ENCODE peak calls at places on chromosomes 13 and 19, in six cellular contexts. Q is body of pancreas, N is aorta, V is breast epithelium, F is adrenal gland, E is cardiac muscle cell. G is an unnamed sample.
A peak's percentile ranks its signal among the peaks of the same experiment; 100 is the strongest.

GRCh38 chr19:18278521-18279265 is 2.7 kb downstream of the JUND start:
- DNase-seq in N (no peak), Q (peak; percentile 36), F (no peak), V (peak; percentile 76), E (no peak), G (no peak)

GRCh38 chr19:17794731-17795494 is at the start of gene B3GNT3:
- DNase-seq in F (no peak), V (peak; percentile 24), N (peak; percentile 83), Q (peak; percentile 87), E (peak; percentile 20), G (peak; percentile 49)

GRCh38 chr19:20278342-20278741 is 111.3 kb downstream of the ZNF486 start:
- DNase-seq in E (no peak), N (no peak), F (no peak), Q (no peak), V (peak; percentile 28), G (no peak)

GRCh38 chr13:76709851-76710250 is 176.4 kb downstream of the KCTD12 start:
- DNase-seq in E (no peak), Q (no peak), F (no peak), N (no peak), V (no peak), G (no peak)

GRCh38 chr13:41370736-41371135 is 59.7 kb downstream of the NAA16 start:
- DNase-seq in E (no peak), N (no peak), F (no peak), Q (no peak), V (no peak), G (no peak)

GRCh38 chr13:30792257-30793000 is 57.1 kb downstream of the ALOX5AP start:
- DNase-seq in V (peak; percentile 91), Q (peak; percentile 82), F (peak; percentile 84), E (no peak), N (peak; percentile 94), G (peak; percentile 58)

GRCh38 chr13:59842507-59842906 is 321.2 kb downstream of the DIAPH3 start:
- DNase-seq in Q (no peak), N (no peak), V (no peak), E (no peak), F (no peak), G (no peak)

GRCh38 chr19:38298841-38299680 is 5.0 kb upstream of the C19orf33 start:
- DNase-seq in Q (no peak), F (no peak), V (no peak), N (no peak), E (no peak), G (no peak)

GRCh38 chr13:42073683-42074082 is 25.2 kb downstream of the DGKH start:
- DNase-seq in F (no peak), Q (no peak), V (no peak), N (no peak), E (no peak), G (no peak)

GRCh38 chr19:18856385-18857126 is 24.8 kb downstream of the UPF1 start:
- DNase-seq in V (no peak), F (no peak), E (no peak), Q (no peak), N (no peak), G (peak; percentile 46)

GRCh38 chr13:110194456-110194855 is 112.5 kb downstream of the COL4A1 start:
- DNase-seq in Q (no peak), V (no peak), N (no peak), F (no peak), E (no peak), G (no peak)

GRCh38 chr13:92574499-92574898 is 652.1 kb upstream of the GPC6 start:
- DNase-seq in N (no peak), V (no peak), E (no peak), Q (no peak), F (no peak), G (no peak)

GRCh38 chr13:98939552-98940306 is 38.1 kb downstream of the DOCK9 start:
- DNase-seq in V (no peak), F (no peak), Q (no peak), N (no peak), E (no peak), G (no peak)

GRCh38 chr13:26961890-26962615 is 201.5 kb upstream of the GPR12 start:
- DNase-seq in F (no peak), Q (peak; percentile 90), V (no peak), E (no peak), N (no peak), G (peak; percentile 94)

GRCh38 chr19:585551-586110 is 4.0 kb upstream of the HCN2 start:
- DNase-seq in V (no peak), Q (no peak), N (no peak), F (peak; percentile 60), E (no peak), G (no peak)

GRCh38 chr19:13002389-13002898 is 7.2 kb downstream of the NFIX start:
- DNase-seq in V (peak; percentile 75), Q (no peak), N (peak; percentile 87), E (no peak), F (no peak), G (no peak)

GRCh38 chr19:51959791-51960190 is 26.8 kb downstream of the ZNF350 start:
- DNase-seq in Q (no peak), V (no peak), N (no peak), E (no peak), F (no peak), G (no peak)

GRCh38 chr19:39407644-39408391 is 1.2 kb downstream of the ZFP36 start:
- DNase-seq in Q (peak; percentile 70), F (no peak), V (peak; percentile 76), N (peak; percentile 90), E (no peak), G (no peak)

GRCh38 chr19:37778613-37779138 is 710 bp downstream of the ZNF573 start:
- DNase-seq in E (peak; percentile 12), N (no peak), V (no peak), F (no peak), Q (peak; percentile 3), G (peak; percentile 37)

GRCh38 chr13:108897955-108898354 is 268.5 kb downstream of the MYO16 start:
- DNase-seq in E (no peak), F (no peak), N (no peak), V (no peak), Q (no peak), G (no peak)

GRCh38 chr13:112961457-112962369 is 7.3 kb upstream of the MCF2L start:
- DNase-seq in V (no peak), E (no peak), N (peak; percentile 53), Q (no peak), F (no peak), G (no peak)

GRCh38 chr13:80006940-80007339 is 334.0 kb downstream of the SPRY2 start:
- DNase-seq in N (no peak), Q (no peak), E (no peak), V (no peak), F (no peak), G (no peak)

GRCh38 chr19:6126335-6126974 is 9.0 kb upstream of the ACSBG2 start:
- DNase-seq in V (no peak), E (peak; percentile 41), F (no peak), Q (peak; percentile 16), N (no peak), G (peak; percentile 65)

GRCh38 chr19:34711890-34712289 is 22.2 kb upstream of the ZNF181 start:
- DNase-seq in N (no peak), E (no peak), Q (no peak), F (no peak), V (no peak), G (no peak)
- H3K4me3 ChIP-seq in N (no peak overlapping the region), E (no peak overlapping the region), Q (no peak overlapping the region), F (no peak overlapping the region), V (no peak overlapping the region), G (no peak overlapping the region)

GRCh38 chr13:48252176-48252575 is 19.2 kb downstream of the ITM2B start:
- DNase-seq in E (no peak), Q (no peak), N (no peak), V (no peak), F (no peak), G (no peak)

GRCh38 chr13:48255954-48256353 is 22.9 kb downstream of the ITM2B start:
- DNase-seq in E (no peak), F (no peak), N (no peak), Q (no peak), V (no peak), G (no peak)

GRCh38 chr13:48258002-48258401 is 25.0 kb downstream of the ITM2B start:
- DNase-seq in E (no peak), Q (no peak), F (no peak), N (no peak), V (no peak), G (peak; percentile 43)

GRCh38 chr13:48253849-48254248 is 20.8 kb downstream of the ITM2B start:
- DNase-seq in N (no peak), E (no peak), Q (no peak), V (no peak), F (no peak), G (no peak)

DNA sequence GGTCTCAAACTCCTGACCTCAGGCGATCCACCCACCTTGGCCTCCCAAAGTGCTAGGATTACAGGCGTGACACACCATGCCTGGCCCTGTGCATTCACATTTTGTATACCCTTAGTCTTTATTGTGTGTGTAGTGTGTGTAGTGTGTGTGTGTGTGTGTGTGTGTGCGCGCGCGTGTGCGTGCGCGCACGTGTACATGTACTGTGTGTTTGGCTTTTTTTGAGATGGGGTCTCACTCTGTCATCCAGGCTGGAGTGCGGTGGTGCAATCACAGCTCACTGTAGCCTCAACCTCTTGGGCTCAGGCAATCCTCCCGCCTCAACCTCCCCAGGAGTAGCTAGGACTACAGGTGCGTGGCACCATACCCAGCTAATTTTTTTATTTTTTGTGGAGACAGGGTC is 22.1 kb downstream of the ITM2B start:
- DNase-seq in V (no peak), E (no peak), F (no peak), Q (no peak), N (no peak), G (no peak)
- H3K27me3 ChIP-seq in V (no peaks in the 10 kb centered on the region), E (no peaks in the 10 kb centered on the region), F (no peaks in the 10 kb centered on the region), Q (no peaks in the 10 kb centered on the region), N (no peaks in the 10 kb centered on the region), G (no peaks in the 10 kb centered on the region)

GRCh38 chr13:99984134-99984462 is 2.5 kb downstream of the ZIC2 start:
- DNase-seq in N (no peak), E (peak; percentile 1), V (no peak), Q (no peak), F (no peak), G (no peak)
- H3K4me3 ChIP-seq in N (no peak overlapping the region), E (no peak overlapping the region), V (no peak overlapping the region), Q (no peak overlapping the region), F (no peak overlapping the region), G (no peak overlapping the region)

GRCh38 chr19:33727331-33728028 is 69.2 kb upstream of the KCTD15 start:
- DNase-seq in N (no peak), F (no peak), V (no peak), E (no peak), Q (peak; percentile 20), G (no peak)

GRCh38 chr19:33724723-33725060 is 72.0 kb upstream of the KCTD15 start:
- DNase-seq in Q (no peak), N (no peak), F (no peak), V (no peak), E (no peak), G (no peak)

GRCh38 chr19:33728141-33728540 is 68.5 kb upstream of the KCTD15 start:
- DNase-seq in N (no peak), F (no peak), E (no peak), Q (no peak), V (no peak), G (no peak)

GRCh38 chr19:33725567-33725966 is 71.1 kb upstream of the KCTD15 start:
- DNase-seq in Q (no peak), F (no peak), N (peak; percentile 27), E (no peak), V (no peak), G (no peak)

DNA sequence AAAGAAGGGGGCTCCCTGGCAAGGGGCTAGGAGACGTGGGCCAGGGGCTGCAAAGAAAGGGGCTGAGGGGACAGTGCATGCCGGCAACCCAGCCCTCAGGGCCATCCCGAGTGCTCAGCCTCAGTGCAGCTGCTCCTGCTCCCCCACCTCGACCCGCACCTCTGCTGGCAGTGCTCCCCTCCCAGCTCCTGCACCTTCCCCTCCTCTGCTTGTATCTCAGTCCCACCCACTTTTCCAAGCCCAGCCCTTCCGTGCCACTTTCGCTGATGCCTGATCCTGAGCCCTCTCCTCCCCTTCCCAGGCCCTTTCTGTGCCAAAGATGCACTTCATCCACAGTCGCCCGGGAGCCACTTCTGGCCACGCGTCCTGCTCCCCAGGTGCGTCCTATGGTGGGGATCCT is 69.9 kb upstream of the KCTD15 start:
- DNase-seq in V (no peak), E (no peak), F (no peak), N (no peak), Q (no peak), G (no peak)
- H3K27me3 ChIP-seq in V (peaks cover 73% of the 10 kb centered on the region), E (no peaks in the 10 kb centered on the region), F (no peaks in the 10 kb centered on the region), N (no peaks in the 10 kb centered on the region), Q (no peaks in the 10 kb centered on the region), G (no peaks in the 10 kb centered on the region)

G was measured in Caco-2.